ENCODE peak calls at places on chromosomes 6 and 20, in nine cellular contexts. One of them, this sample, is unnamed.

GRCh38 chr6:81865712-81866111 is 113.2 kb upstream of the TENT5A start:
- DNase-seq in foreskin fibroblast: peak; percentile 84
- DNase-seq in A549: peak; percentile 1
- DNase-seq in brain microvascular endothelial cell: peak; percentile 48
- DNase-seq in fibroblast of villous mesenchyme: peak; percentile 78
- DNase-seq in endodermal cell: no peak
- DNase-seq in tibial nerve: no peak
- DNase-seq in mucosa of descending colon: no peak
- DNase-seq in activated CD8-positive, alpha-beta T cell treated with anti-CD3 and anti-CD28 coated beads for 36 hours: no peak
- DNase-seq in this sample: peak; percentile 77

GRCh38 chr6:73579389-73579788 is 58.6 kb upstream of the EEF1A1 start:
- DNase-seq in foreskin fibroblast: no peak
- DNase-seq in A549: no peak
- DNase-seq in brain microvascular endothelial cell: no peak
- DNase-seq in fibroblast of villous mesenchyme: no peak
- DNase-seq in endodermal cell: peak; percentile 71
- DNase-seq in tibial nerve: no peak
- DNase-seq in mucosa of descending colon: no peak
- DNase-seq in activated CD8-positive, alpha-beta T cell treated with anti-CD3 and anti-CD28 coated beads for 36 hours: no peak
- DNase-seq in this sample: no peak

GRCh38 chr20:63273635-63274380 is 1.2 kb downstream of the ARFGAP1 start:
- DNase-seq in foreskin fibroblast: peak; percentile 74
- DNase-seq in A549: peak; percentile 62
- DNase-seq in brain microvascular endothelial cell: peak; percentile 84
- DNase-seq in fibroblast of villous mesenchyme: peak; percentile 84
- DNase-seq in endodermal cell: no peak
- DNase-seq in tibial nerve: no peak
- DNase-seq in mucosa of descending colon: no peak
- DNase-seq in activated CD8-positive, alpha-beta T cell treated with anti-CD3 and anti-CD28 coated beads for 36 hours: no peak
- DNase-seq in this sample: peak; percentile 47

GRCh38 chr6:135236732-135237131 is 55.6 kb downstream of the MYB start:
- DNase-seq in foreskin fibroblast: no peak
- DNase-seq in A549: no peak
- DNase-seq in brain microvascular endothelial cell: no peak
- DNase-seq in fibroblast of villous mesenchyme: no peak
- DNase-seq in endodermal cell: peak; percentile 57
- DNase-seq in tibial nerve: no peak
- DNase-seq in mucosa of descending colon: no peak
- DNase-seq in activated CD8-positive, alpha-beta T cell treated with anti-CD3 and anti-CD28 coated beads for 36 hours: no peak
- DNase-seq in this sample: no peak

GRCh38 chr6:124798942-124799496 is 163.2 kb upstream of the RNF217 start:
- DNase-seq in foreskin fibroblast: peak; percentile 5
- DNase-seq in A549: no peak
- DNase-seq in brain microvascular endothelial cell: no peak
- DNase-seq in fibroblast of villous mesenchyme: peak; percentile 1
- DNase-seq in endodermal cell: no peak
- DNase-seq in tibial nerve: no peak
- DNase-seq in mucosa of descending colon: no peak
- DNase-seq in activated CD8-positive, alpha-beta T cell treated with anti-CD3 and anti-CD28 coated beads for 36 hours: no peak
- DNase-seq in this sample: no peak

GRCh38 chr20:25274891-25275812 is 27.3 kb downstream of the PYGB start:
- DNase-seq in foreskin fibroblast: no peak
- DNase-seq in A549: no peak
- DNase-seq in brain microvascular endothelial cell: no peak
- DNase-seq in fibroblast of villous mesenchyme: no peak
- DNase-seq in endodermal cell: no peak
- DNase-seq in tibial nerve: peak; percentile 6
- DNase-seq in mucosa of descending colon: no peak
- DNase-seq in activated CD8-positive, alpha-beta T cell treated with anti-CD3 and anti-CD28 coated beads for 36 hours: no peak
- DNase-seq in this sample: no peak

GRCh38 chr6:38489951-38490350 is 149.8 kb downstream of the BTBD9 start:
- DNase-seq in foreskin fibroblast: peak; percentile 90
- DNase-seq in A549: no peak
- DNase-seq in brain microvascular endothelial cell: peak; percentile 33
- DNase-seq in fibroblast of villous mesenchyme: peak; percentile 53
- DNase-seq in endodermal cell: no peak
- DNase-seq in tibial nerve: no peak
- DNase-seq in mucosa of descending colon: no peak
- DNase-seq in activated CD8-positive, alpha-beta T cell treated with anti-CD3 and anti-CD28 coated beads for 36 hours: no peak
- DNase-seq in this sample: peak; percentile 68

GRCh38 chr6:428047-428608 is 36.6 kb downstream of the IRF4 start:
- DNase-seq in foreskin fibroblast: no peak
- DNase-seq in A549: no peak
- DNase-seq in brain microvascular endothelial cell: no peak
- DNase-seq in fibroblast of villous mesenchyme: no peak
- DNase-seq in endodermal cell: no peak
- DNase-seq in tibial nerve: no peak
- DNase-seq in mucosa of descending colon: no peak
- DNase-seq in activated CD8-positive, alpha-beta T cell treated with anti-CD3 and anti-CD28 coated beads for 36 hours: no peak
- DNase-seq in this sample: no peak

GRCh38 chr6:47135772-47136171 is 93.6 kb upstream of the ADGRF1 start:
- DNase-seq in foreskin fibroblast: peak; percentile 89
- DNase-seq in A549: peak; percentile 53
- DNase-seq in brain microvascular endothelial cell: peak; percentile 76
- DNase-seq in fibroblast of villous mesenchyme: peak; percentile 93
- DNase-seq in endodermal cell: no peak
- DNase-seq in tibial nerve: no peak
- DNase-seq in mucosa of descending colon: no peak
- DNase-seq in activated CD8-positive, alpha-beta T cell treated with anti-CD3 and anti-CD28 coated beads for 36 hours: no peak
- DNase-seq in this sample: peak; percentile 75

GRCh38 chr6:12911387-12911960 is 194.9 kb downstream of the PHACTR1 start:
- DNase-seq in foreskin fibroblast: peak; percentile 73
- DNase-seq in A549: peak; percentile 2
- DNase-seq in brain microvascular endothelial cell: peak; percentile 4
- DNase-seq in fibroblast of villous mesenchyme: peak; percentile 11
- DNase-seq in endodermal cell: no peak
- DNase-seq in tibial nerve: no peak
- DNase-seq in mucosa of descending colon: no peak
- DNase-seq in activated CD8-positive, alpha-beta T cell treated with anti-CD3 and anti-CD28 coated beads for 36 hours: no peak
- DNase-seq in this sample: no peak

GRCh38 chr6:73382462-73383113 is 12.0 kb upstream of the DDX43 start:
- DNase-seq in foreskin fibroblast: no peak
- DNase-seq in A549: no peak
- DNase-seq in brain microvascular endothelial cell: no peak
- DNase-seq in fibroblast of villous mesenchyme: peak; percentile 16
- DNase-seq in endodermal cell: no peak
- DNase-seq in tibial nerve: no peak
- DNase-seq in mucosa of descending colon: no peak
- DNase-seq in activated CD8-positive, alpha-beta T cell treated with anti-CD3 and anti-CD28 coated beads for 36 hours: no peak
- DNase-seq in this sample: no peak

GRCh38 chr6:154474636-154475428 is 35.7 kb downstream of the CNKSR3 start:
- DNase-seq in foreskin fibroblast: peak; percentile 80
- DNase-seq in A549: no peak
- DNase-seq in brain microvascular endothelial cell: peak; percentile 76
- DNase-seq in fibroblast of villous mesenchyme: peak; percentile 56
- DNase-seq in endodermal cell: peak; percentile 24
- DNase-seq in tibial nerve: no peak
- DNase-seq in mucosa of descending colon: no peak
- DNase-seq in activated CD8-positive, alpha-beta T cell treated with anti-CD3 and anti-CD28 coated beads for 36 hours: no peak
- DNase-seq in this sample: no peak

DNA sequence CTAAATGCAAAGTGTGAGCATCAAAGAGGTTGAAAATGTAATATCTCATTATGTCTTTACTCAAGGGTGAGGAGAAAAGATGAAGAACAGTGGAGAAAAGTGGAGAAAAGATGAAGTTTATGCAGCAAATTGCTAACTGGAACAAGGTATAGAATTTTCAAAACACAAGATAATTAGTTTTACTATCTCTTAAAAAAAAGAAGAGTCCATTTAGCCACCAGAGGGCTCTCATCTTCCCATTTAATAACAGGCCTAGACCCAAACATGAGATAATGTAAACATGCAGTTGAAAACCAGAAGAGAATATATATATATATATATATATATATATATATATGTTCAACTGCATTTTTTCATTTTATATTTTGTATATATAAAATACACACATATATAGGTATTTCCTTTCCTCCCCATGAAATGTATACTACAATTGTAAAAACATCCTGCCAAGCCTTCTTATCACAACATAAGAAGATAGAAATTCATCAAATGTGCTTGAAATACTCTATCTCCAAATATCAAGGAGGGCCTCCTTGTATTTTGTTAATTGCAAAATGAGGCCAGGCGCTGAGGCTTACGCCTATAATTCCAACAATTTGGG is 78.4 kb downstream of the ADTRP start:
- DNase-seq in foreskin fibroblast: peak; percentile 70
- DNase-seq in A549: peak; percentile 26
- DNase-seq in brain microvascular endothelial cell: no peak
- DNase-seq in fibroblast of villous mesenchyme: peak; percentile 81
- DNase-seq in endodermal cell: no peak
- DNase-seq in tibial nerve: no peak
- DNase-seq in mucosa of descending colon: no peak
- DNase-seq in activated CD8-positive, alpha-beta T cell treated with anti-CD3 and anti-CD28 coated beads for 36 hours: peak; percentile 39
- DNase-seq in this sample: no peak
- TF ChIP-seq CTCF in foreskin fibroblast: peak; percentile 28
- TF ChIP-seq CTCF in A549: peak; percentile 57
- TF ChIP-seq CTCF in brain microvascular endothelial cell: peak; percentile 41
- TF ChIP-seq CTCF in fibroblast of villous mesenchyme: peak; percentile 45
- TF ChIP-seq CTCF in endodermal cell: peak; percentile 73
- TF ChIP-seq CTCF in tibial nerve: peak; percentile 27
- TF ChIP-seq CTCF in mucosa of descending colon: no peak
- TF ChIP-seq CTCF in activated CD8-positive, alpha-beta T cell treated with anti-CD3 and anti-CD28 coated beads for 36 hours: peak; percentile 42
- TF ChIP-seq CTCF in this sample: peak; percentile 61

GRCh38 chr6:111809264-111809663 is 64.0 kb downstream of the FYN start:
- DNase-seq in foreskin fibroblast: peak; percentile 68
- DNase-seq in A549: no peak
- DNase-seq in brain microvascular endothelial cell: no peak
- DNase-seq in fibroblast of villous mesenchyme: no peak
- DNase-seq in endodermal cell: no peak
- DNase-seq in tibial nerve: no peak
- DNase-seq in mucosa of descending colon: no peak
- DNase-seq in activated CD8-positive, alpha-beta T cell treated with anti-CD3 and anti-CD28 coated beads for 36 hours: no peak
- DNase-seq in this sample: no peak

GRCh38 chr6:111813247-111814162 is 59.7 kb downstream of the FYN start:
- DNase-seq in foreskin fibroblast: no peak
- DNase-seq in A549: no peak
- DNase-seq in brain microvascular endothelial cell: no peak
- DNase-seq in fibroblast of villous mesenchyme: peak; percentile 69
- DNase-seq in endodermal cell: no peak
- DNase-seq in tibial nerve: no peak
- DNase-seq in mucosa of descending colon: no peak
- DNase-seq in activated CD8-positive, alpha-beta T cell treated with anti-CD3 and anti-CD28 coated beads for 36 hours: no peak
- DNase-seq in this sample: no peak

GRCh38 chr6:111812080-111813038 is 60.9 kb downstream of the FYN start:
- DNase-seq in foreskin fibroblast: no peak
- DNase-seq in A549: no peak
- DNase-seq in brain microvascular endothelial cell: peak; percentile 40
- DNase-seq in fibroblast of villous mesenchyme: no peak
- DNase-seq in endodermal cell: peak; percentile 80
- DNase-seq in tibial nerve: no peak
- DNase-seq in mucosa of descending colon: no peak
- DNase-seq in activated CD8-positive, alpha-beta T cell treated with anti-CD3 and anti-CD28 coated beads for 36 hours: no peak
- DNase-seq in this sample: no peak

GRCh38 chr6:111808493-111808892 is 64.8 kb downstream of the FYN start:
- DNase-seq in foreskin fibroblast: no peak
- DNase-seq in A549: no peak
- DNase-seq in brain microvascular endothelial cell: no peak
- DNase-seq in fibroblast of villous mesenchyme: no peak
- DNase-seq in endodermal cell: no peak
- DNase-seq in tibial nerve: no peak
- DNase-seq in mucosa of descending colon: no peak
- DNase-seq in activated CD8-positive, alpha-beta T cell treated with anti-CD3 and anti-CD28 coated beads for 36 hours: peak; percentile 56
- DNase-seq in this sample: no peak

GRCh38 chr6:111810321-111811235 is 62.7 kb downstream of the FYN start:
- DNase-seq in foreskin fibroblast: no peak
- DNase-seq in A549: no peak
- DNase-seq in brain microvascular endothelial cell: no peak
- DNase-seq in fibroblast of villous mesenchyme: no peak
- DNase-seq in endodermal cell: no peak
- DNase-seq in tibial nerve: no peak
- DNase-seq in mucosa of descending colon: no peak
- DNase-seq in activated CD8-positive, alpha-beta T cell treated with anti-CD3 and anti-CD28 coated beads for 36 hours: peak; percentile 56
- DNase-seq in this sample: no peak
- TF ChIP-seq CTCF in foreskin fibroblast: no peak
- TF ChIP-seq CTCF in A549: no peak
- TF ChIP-seq CTCF in brain microvascular endothelial cell: no peak
- TF ChIP-seq CTCF in fibroblast of villous mesenchyme: no peak
- TF ChIP-seq CTCF in endodermal cell: no peak
- TF ChIP-seq CTCF in tibial nerve: no peak
- TF ChIP-seq CTCF in mucosa of descending colon: no peak
- TF ChIP-seq CTCF in activated CD8-positive, alpha-beta T cell treated with anti-CD3 and anti-CD28 coated beads for 36 hours: no peak
- TF ChIP-seq CTCF in this sample: no peak

DNA sequence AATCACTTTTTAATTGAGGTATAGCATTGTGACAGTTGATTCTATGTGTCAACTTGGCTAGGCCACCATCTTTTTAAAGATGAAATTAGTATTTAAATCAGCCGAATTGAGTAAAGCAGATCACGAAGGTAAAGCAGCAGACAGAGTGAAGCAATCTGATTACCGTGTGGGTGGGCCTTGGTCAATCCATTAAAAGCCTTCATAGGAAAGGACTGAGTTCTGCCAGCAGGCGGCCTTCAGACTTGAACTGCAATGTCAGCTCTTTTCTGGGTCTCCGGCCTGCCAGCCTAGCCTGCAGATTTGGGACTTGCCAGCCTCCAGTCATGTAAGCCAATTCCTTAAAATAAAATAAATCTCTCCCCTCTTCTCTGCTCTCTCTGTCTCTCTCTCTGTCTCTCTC is 22.4 kb upstream of the TGM2 start:
- DNase-seq in foreskin fibroblast: no peak
- DNase-seq in A549: no peak
- DNase-seq in brain microvascular endothelial cell: no peak
- DNase-seq in fibroblast of villous mesenchyme: peak; percentile 63
- DNase-seq in endodermal cell: peak; percentile 84
- DNase-seq in tibial nerve: no peak
- DNase-seq in mucosa of descending colon: no peak
- DNase-seq in activated CD8-positive, alpha-beta T cell treated with anti-CD3 and anti-CD28 coated beads for 36 hours: no peak
- DNase-seq in this sample: no peak
- TF ChIP-seq CTCF in foreskin fibroblast: no peak
- TF ChIP-seq CTCF in A549: no peak
- TF ChIP-seq CTCF in brain microvascular endothelial cell: peak; percentile 66
- TF ChIP-seq CTCF in fibroblast of villous mesenchyme: peak; percentile 45
- TF ChIP-seq CTCF in endodermal cell: peak; percentile 76
- TF ChIP-seq CTCF in tibial nerve: peak; percentile 28
- TF ChIP-seq CTCF in mucosa of descending colon: no peak
- TF ChIP-seq CTCF in activated CD8-positive, alpha-beta T cell treated with anti-CD3 and anti-CD28 coated beads for 36 hours: no peak
- TF ChIP-seq CTCF in this sample: peak; percentile 45

DNA sequence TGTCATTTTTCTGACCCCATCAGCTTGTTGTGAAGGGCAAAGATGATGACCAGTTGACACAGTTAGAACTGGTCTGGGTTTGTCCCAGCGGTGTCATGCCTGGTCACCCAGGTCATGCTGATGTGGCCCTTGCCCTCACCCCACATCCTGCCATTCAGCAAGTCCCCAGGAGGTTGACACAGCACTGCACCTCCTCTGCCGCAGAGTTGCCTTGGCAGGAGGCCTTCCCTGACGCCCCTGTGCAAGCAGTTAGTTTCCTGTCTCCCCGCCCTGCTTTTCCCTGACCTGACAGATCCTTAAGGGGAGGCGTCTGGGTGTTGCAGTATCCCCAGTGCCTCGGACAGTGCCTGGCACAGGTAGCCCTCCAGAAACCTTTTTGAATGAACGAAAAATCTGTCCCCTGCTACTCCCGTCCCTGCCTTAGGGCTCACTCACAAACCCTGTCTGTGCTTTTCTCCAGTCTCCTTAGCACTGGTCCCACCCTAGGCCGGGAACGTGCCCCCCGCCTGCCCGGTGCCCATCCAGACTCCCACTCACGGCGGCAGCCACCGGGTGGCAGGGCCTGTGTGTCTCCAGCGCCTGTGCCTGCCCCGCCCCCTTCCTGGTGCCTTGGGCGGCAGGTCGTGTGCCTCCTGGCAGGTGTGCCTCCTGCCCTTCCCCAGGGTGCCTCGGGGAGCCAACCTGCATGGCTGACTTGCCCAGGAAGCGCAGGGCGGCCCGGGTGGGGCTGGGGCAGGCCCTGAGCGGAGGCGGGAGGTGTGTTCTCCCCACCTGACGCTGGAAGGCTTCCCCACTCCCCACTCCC is 146.3 kb upstream of the RNF24 start:
- DNase-seq in foreskin fibroblast: no peak
- DNase-seq in A549: no peak
- DNase-seq in brain microvascular endothelial cell: no peak
- DNase-seq in fibroblast of villous mesenchyme: no peak
- DNase-seq in endodermal cell: peak; percentile 69
- DNase-seq in tibial nerve: no peak
- DNase-seq in mucosa of descending colon: peak; percentile 90
- DNase-seq in activated CD8-positive, alpha-beta T cell treated with anti-CD3 and anti-CD28 coated beads for 36 hours: peak; percentile 51
- DNase-seq in this sample: no peak
- TF ChIP-seq CTCF in foreskin fibroblast: no peak
- TF ChIP-seq CTCF in A549: no peak
- TF ChIP-seq CTCF in brain microvascular endothelial cell: no peak
- TF ChIP-seq CTCF in fibroblast of villous mesenchyme: no peak
- TF ChIP-seq CTCF in endodermal cell: no peak
- TF ChIP-seq CTCF in tibial nerve: no peak
- TF ChIP-seq CTCF in mucosa of descending colon: no peak
- TF ChIP-seq CTCF in activated CD8-positive, alpha-beta T cell treated with anti-CD3 and anti-CD28 coated beads for 36 hours: no peak
- TF ChIP-seq CTCF in this sample: no peak

This sample was measured in AG04450.